ENCODE peak calls at places on chromosomes 3 and 15, in ten cellular contexts. E, G, L, V, A, R, H, Q, Y and P are unnamed samples.

GRCh38 chr15:92411256-92411655 is 17.6 kb downstream of the ST8SIA2 start:
- DNase-seq in E (no peak), G (no peak), L (no peak), V (no peak), A (no peak), R (no peak), H (no peak), Q (no peak), Y (no peak), P (no peak)

GRCh38 chr3:123374016-123374415 is 74.9 kb downstream of the ADCY5 start:
- DNase-seq in E (peak), G (no peak), L (no peak), V (peak), A (peak), R (no peak), H (no peak), Q (no peak), Y (no peak), P (no peak)

GRCh38 chr3:45861043-45861846 is 19.3 kb upstream of the LZTFL1 start:
- DNase-seq in E (no peak), G (no peak), L (no peak), V (no peak), A (no peak), R (no peak), H (no peak), Q (no peak), Y (no peak), P (no peak)

GRCh38 chr15:56598991-56599390 is 134.1 kb upstream of the MNS1 start:
- DNase-seq in E (no peak), G (no peak), L (no peak), V (no peak), A (no peak), R (no peak), H (no peak), Q (no peak), Y (peak), P (no peak)

GRCh38 chr3:193805448-193805847 is 212.4 kb downstream of the OPA1 start:
- DNase-seq in E (peak), G (no peak), L (peak), V (no peak), A (peak), R (peak), H (peak), Q (no peak), Y (no peak), P (peak)

GRCh38 chr3:58151637-58152036 is 59.1 kb downstream of the DNASE1L3 start:
- DNase-seq in E (no peak), G (no peak), L (no peak), V (no peak), A (peak), R (no peak), H (no peak), Q (no peak), Y (no peak), P (no peak)

GRCh38 chr15:27826902-27827321 is 272.2 kb downstream of the OCA2 start:
- DNase-seq in E (no peak), G (no peak), L (no peak), V (no peak), A (no peak), R (no peak), H (no peak), Q (no peak), Y (no peak), P (no peak)

GRCh38 chr3:142646020-142646783 is 50.0 kb downstream of the PLS1 start:
- DNase-seq in E (no peak), G (no peak), L (no peak), V (no peak), A (no peak), R (no peak), H (no peak), Q (no peak), Y (no peak), P (no peak)

GRCh38 chr15:49438970-49439631 is 16.1 kb downstream of the FGF7 start:
- DNase-seq in E (no peak), G (peak), L (no peak), V (no peak), A (peak), R (no peak), H (no peak), Q (no peak), Y (no peak), P (no peak)

GRCh38 chr3:141071681-141072260 is 20.6 kb downstream of the SPSB4 start:
- DNase-seq in E (peak), G (peak), L (no peak), V (no peak), A (peak), R (no peak), H (no peak), Q (no peak), Y (no peak), P (no peak)

GRCh38 chr15:63006032-63006878 is 36.3 kb upstream of the TPM1 start:
- DNase-seq in E (peak), G (no peak), L (no peak), V (no peak), A (no peak), R (no peak), H (no peak), Q (no peak), Y (no peak), P (no peak)

GRCh38 chr3:42557849-42558248 is 23.9 kb downstream of the SEC22C start:
- DNase-seq in E (peak), G (no peak), L (no peak), V (no peak), A (no peak), R (no peak), H (no peak), Q (no peak), Y (no peak), P (no peak)

GRCh38 chr3:177514341-177515193 is 317.3 kb upstream of the TBL1XR1 start:
- DNase-seq in E (no peak), G (no peak), L (no peak), V (no peak), A (no peak), R (no peak), H (no peak), Q (no peak), Y (no peak), P (no peak)

GRCh38 chr15:96804754-96805153 is 474.3 kb downstream of the NR2F2 start:
- DNase-seq in E (no peak), G (no peak), L (no peak), V (no peak), A (no peak), R (no peak), H (no peak), Q (no peak), Y (no peak), P (no peak)

GRCh38 chr3:54278960-54279359 is 156.6 kb downstream of the CACNA2D3 start:
- DNase-seq in E (no peak), G (no peak), L (no peak), V (no peak), A (no peak), R (peak), H (no peak), Q (no peak), Y (no peak), P (no peak)

GRCh38 chr3:55473788-55474187 is 13.3 kb downstream of the WNT5A start:
- DNase-seq in E (no peak), G (no peak), L (no peak), V (no peak), A (no peak), R (no peak), H (no peak), Q (no peak), Y (no peak), P (no peak)

GRCh38 chr15:54518145-54518941 is 540.1 kb downstream of the UNC13C start:
- DNase-seq in E (no peak), G (no peak), L (no peak), V (no peak), A (no peak), R (no peak), H (no peak), Q (no peak), Y (no peak), P (no peak)

GRCh38 chr15:101491739-101492640 is 2.5 kb upstream of the PCSK6 start:
- DNase-seq in E (peak), G (no peak), L (no peak), V (no peak), A (no peak), R (no peak), H (no peak), Q (no peak), Y (no peak), P (no peak)

GRCh38 chr3:116852801-116853200 is 143.2 kb downstream of the TUSC7 start:
- DNase-seq in E (no peak), G (no peak), L (no peak), V (no peak), A (no peak), R (no peak), H (no peak), Q (no peak), Y (no peak), P (no peak)

GRCh38 chr3:41710646-41711388 is 251.1 kb downstream of the ULK4 start:
- DNase-seq in E (peak), G (no peak), L (no peak), V (no peak), A (no peak), R (no peak), H (no peak), Q (peak), Y (peak), P (peak)

GRCh38 chr3:43609406-43609805 is 12.4 kb downstream of the ANO10 start:
- DNase-seq in E (no peak), G (no peak), L (no peak), V (no peak), A (no peak), R (no peak), H (no peak), Q (no peak), Y (no peak), P (no peak)

GRCh38 chr3:31941230-31941632 is 39.8 kb downstream of the OSBPL10 start:
- DNase-seq in E (no peak), G (no peak), L (no peak), V (no peak), A (no peak), R (no peak), H (no peak), Q (no peak), Y (no peak), P (peak)

GRCh38 chr15:39130556-39131379 is 450.1 kb upstream of the THBS1 start:
- DNase-seq in E (no peak), G (no peak), L (no peak), V (no peak), A (no peak), R (no peak), H (no peak), Q (no peak), Y (no peak), P (no peak)

GRCh38 chr3:113329757-113330156 is 111.5 kb downstream of the CFAP44 start:
- DNase-seq in E (no peak), G (no peak), L (no peak), V (no peak), A (no peak), R (no peak), H (no peak), Q (no peak), Y (no peak), P (no peak)

GRCh38 chr3:98855811-98856400 is 45.6 kb downstream of the DCBLD2 start:
- DNase-seq in E (no peak), G (no peak), L (no peak), V (no peak), A (no peak), R (no peak), H (no peak), Q (no peak), Y (peak), P (peak)

GRCh38 chr3:63230146-63230545 is 48.0 kb upstream of the SYNPR start:
- DNase-seq in E (no peak), G (no peak), L (no peak), V (no peak), A (no peak), R (no peak), H (no peak), Q (no peak), Y (no peak), P (no peak)

GRCh38 chr3:100606894-100607512 is 2.4 kb upstream of the ADGRG7 start:
- DNase-seq in E (no peak), G (no peak), L (no peak), V (no peak), A (no peak), R (no peak), H (no peak), Q (no peak), Y (no peak), P (no peak)

GRCh38 chr3:51720292-51721061 is 13.6 kb downstream of the GRM2 start:
- DNase-seq in E (peak), G (no peak), L (no peak), V (no peak), A (no peak), R (no peak), H (no peak), Q (no peak), Y (no peak), P (no peak)

GRCh38 chr3:28674212-28674611 is 325.6 kb upstream of the AZI2 start:
- DNase-seq in E (no peak), G (no peak), L (no peak), V (no peak), A (no peak), R (no peak), H (no peak), Q (no peak), Y (no peak), P (no peak)

GRCh38 chr15:58555168-58556027 is 123.6 kb downstream of the LIPC start:
- DNase-seq in E (peak), G (no peak), L (no peak), V (no peak), A (no peak), R (no peak), H (no peak), Q (no peak), Y (no peak), P (no peak)

GRCh38 chr15:62067448-62068044 is 769 bp downstream of the C2CD4A start:
- DNase-seq in E (peak), G (peak), L (peak), V (peak), A (peak), R (no peak), H (no peak), Q (no peak), Y (no peak), P (no peak)

GRCh38 chr3:172836390-172836997 is 86.0 kb downstream of the ECT2 start:
- DNase-seq in E (peak), G (no peak), L (peak), V (no peak), A (no peak), R (peak), H (no peak), Q (no peak), Y (peak), P (no peak)

GRCh38 chr3:10198761-10199688 is 34.3 kb downstream of the IRAK2 start:
- DNase-seq in E (no peak), G (no peak), L (peak), V (no peak), A (no peak), R (no peak), H (peak), Q (no peak), Y (peak), P (peak)

GRCh38 chr15:83613716-83614115 is 40.2 kb upstream of the ADAMTSL3 start:
- DNase-seq in E (no peak), G (no peak), L (no peak), V (no peak), A (no peak), R (no peak), H (no peak), Q (no peak), Y (no peak), P (no peak)

GRCh38 chr3:172622916-172623700 is 87.8 kb downstream of the NCEH1 start:
- DNase-seq in E (peak), G (no peak), L (peak), V (no peak), A (no peak), R (no peak), H (no peak), Q (no peak), Y (no peak), P (no peak)

GRCh38 chr3:24359102-24359501 is 135.5 kb downstream of the THRB start:
- DNase-seq in E (no peak), G (no peak), L (no peak), V (no peak), A (no peak), R (no peak), H (no peak), Q (no peak), Y (no peak), P (no peak)

GRCh38 chr3:69855436-69856162 is 116.3 kb downstream of the MITF start:
- DNase-seq in E (no peak), G (no peak), L (no peak), V (no peak), A (no peak), R (no peak), H (no peak), Q (no peak), Y (no peak), P (peak)

GRCh38 chr15:92383528-92384326 is 10.0 kb upstream of the ST8SIA2 start:
- DNase-seq in E (peak), G (no peak), L (peak), V (no peak), A (no peak), R (peak), H (no peak), Q (no peak), Y (no peak), P (no peak)

DNA sequence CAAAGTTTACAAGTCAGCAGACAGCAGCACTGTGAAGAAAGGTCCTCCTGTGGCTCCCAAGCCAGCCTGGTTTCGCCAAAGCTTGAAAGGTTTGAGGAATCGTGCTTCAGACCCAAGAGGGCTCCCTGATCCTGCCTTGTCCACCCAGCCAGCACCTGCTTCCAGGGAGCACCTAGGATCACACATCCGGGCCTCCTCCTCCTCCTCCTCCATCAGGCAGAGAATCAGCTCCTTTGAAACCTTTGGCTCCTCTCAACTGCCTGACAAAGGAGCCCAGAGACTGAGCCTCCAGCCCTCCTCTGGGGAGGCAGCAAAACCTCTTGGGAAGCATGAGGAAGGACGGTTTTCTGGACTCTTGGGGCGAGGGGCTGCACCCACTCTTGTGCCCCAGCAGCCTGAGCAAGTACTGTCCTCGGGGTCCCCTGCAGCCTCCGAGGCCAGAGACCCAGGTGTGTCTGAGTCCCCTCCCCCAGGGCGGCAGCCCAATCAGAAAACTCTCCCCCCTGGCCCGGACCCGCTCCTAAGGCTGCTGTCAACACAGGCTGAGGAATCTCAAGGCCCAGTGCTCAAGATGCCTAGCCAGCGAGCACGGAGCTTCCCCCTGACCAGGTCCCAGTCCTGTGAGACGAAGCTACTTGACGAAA is 24.2 kb downstream of the STARD5 start:
- DNase-seq in E (no peak), G (no peak), L (no peak), V (no peak), A (no peak), R (no peak), H (no peak), Q (no peak), Y (no peak), P (no peak)
- H3K4me3 ChIP-seq in E (no peak), G (peak), L (peak), V (peak), A (no peak), R (no peak), H (no peak), Q (no peak), Y (no peak), P (no peak)

GRCh38 chr15:67146875-67147381 is 81.5 kb downstream of the SMAD3 start:
- DNase-seq in E (peak), G (no peak), L (peak), V (no peak), A (peak), R (no peak), H (no peak), Q (no peak), Y (no peak), P (peak)
- H3K4me3 ChIP-seq in E (no peak), G (no peak), L (no peak), V (no peak), A (no peak), R (no peak), H (no peak), Q (no peak), Y (no peak), P (no peak)

GRCh38 chr3:12615263-12615662 is 48.7 kb downstream of the RAF1 start:
- DNase-seq in E (no peak), G (no peak), L (no peak), V (no peak), A (no peak), R (no peak), H (no peak), Q (no peak), Y (no peak), P (no peak)
- H3K4me3 ChIP-seq in E (no peak), G (no peak), L (no peak), V (no peak), A (no peak), R (no peak), H (no peak), Q (no peak), Y (no peak), P (no peak)

DNA sequence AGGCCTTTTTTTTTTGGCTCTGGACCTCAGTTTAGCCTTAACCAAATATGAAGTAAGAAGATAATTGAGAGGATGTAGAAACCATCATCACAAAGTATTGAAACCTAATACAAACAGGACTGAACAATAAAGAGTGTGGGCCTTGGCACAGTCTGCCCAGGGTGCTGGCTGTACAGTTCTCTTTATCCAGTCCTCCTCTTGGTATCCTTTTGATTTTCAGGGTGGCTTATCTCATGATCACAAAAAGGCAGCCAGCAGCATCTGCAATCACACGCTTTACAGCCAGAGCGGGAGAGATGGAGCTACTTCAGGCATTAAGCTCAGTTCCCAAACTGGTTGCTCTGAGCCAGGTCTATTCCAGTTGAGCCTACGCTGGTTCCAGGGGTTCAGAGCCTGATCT is 239.7 kb downstream of the RPLP1 start:
- DNase-seq in E (no peak), G (no peak), L (no peak), V (no peak), A (no peak), R (no peak), H (no peak), Q (no peak), Y (no peak), P (no peak)
- H3K4me3 ChIP-seq in E (no peak), G (no peak), L (no peak), V (no peak), A (no peak), R (no peak), H (no peak), Q (no peak), Y (no peak), P (no peak)